ENCODE peak calls at places on chromosomes 2 and 18, in four cellular contexts. E is adrenal gland, R is neural progenitor cell, O is PC-3. W is an unnamed sample. For H3K4me1, the result is how much of the 10 kb centered on the place peaks cover.

GRCh38 chr2:211512746-211513145 is 956.3 kb downstream of the CPS1 start:
- DNase-seq in E (no peak), R (no peak), O (no peak), W (no peak)

GRCh38 chr2:108412995-108413726 is 35.4 kb downstream of the SULT1C4 start:
- DNase-seq in E (no peak), R (no peak), O (peak), W (no peak)

GRCh38 chr2:225120175-225120574 is 77.9 kb upstream of the DOCK10 start:
- DNase-seq in E (no peak), R (no peak), O (peak), W (no peak)

GRCh38 chr2:190581997-190582396 is 47.5 kb upstream of the NEMP2 start:
- DNase-seq in E (no peak), R (no peak), O (no peak), W (no peak)

GRCh38 chr2:66714651-66715050 is 279.7 kb downstream of the MEIS1 start:
- DNase-seq in E (no peak), R (no peak), O (no peak), W (no peak)

GRCh38 chr2:169141713-169142352 is 72.5 kb downstream of the DHRS9 start:
- DNase-seq in E (peak), R (peak), O (peak), W (peak)

GRCh38 chr2:112335600-112335999 is 60.2 kb downstream of the ZC3H6 start:
- DNase-seq in E (no peak), R (no peak), O (no peak), W (no peak)

GRCh38 chr2:4963106-4963505 is 729.1 kb upstream of the SOX11 start:
- DNase-seq in E (no peak), R (no peak), O (no peak), W (no peak)

GRCh38 chr2:54678719-54679118 is 44.7 kb upstream of the EML6 start:
- DNase-seq in E (no peak), R (no peak), O (no peak), W (no peak)

GRCh38 chr2:39666489-39667141 is 898 bp downstream of the TMEM178A start:
- DNase-seq in E (no peak), R (peak), O (no peak), W (no peak)

GRCh38 chr18:48514786-48515185 is 24.0 kb upstream of the CTIF start:
- DNase-seq in E (no peak), R (peak), O (no peak), W (no peak)

GRCh38 chr2:85772019-85772745 is 18.4 kb downstream of the ATOH8 start:
- DNase-seq in E (peak), R (peak), O (peak), W (peak)

GRCh38 chr2:191922736-191923651 is 76.1 kb upstream of the CAVIN2 start:
- DNase-seq in E (no peak), R (no peak), O (no peak), W (no peak)

GRCh38 chr2:168694876-168695275 is 107.6 kb upstream of the NOSTRIN start:
- DNase-seq in E (no peak), R (no peak), O (no peak), W (no peak)

GRCh38 chr2:197130318-197130717 is 180.3 kb downstream of the ANKRD44 start:
- DNase-seq in E (no peak), R (no peak), O (no peak), W (no peak)

GRCh38 chr2:180058993-180059392 is 51.9 kb upstream of the CWC22 start:
- DNase-seq in E (no peak), R (no peak), O (no peak), W (no peak)

GRCh38 chr2:207131634-207132418 is 33.9 kb downstream of the KLF7 start:
- DNase-seq in E (no peak), R (no peak), O (no peak), W (no peak)

GRCh38 chr2:197349699-197350098 is 39.1 kb upstream of the ANKRD44 start:
- DNase-seq in E (no peak), R (no peak), O (no peak), W (no peak)

GRCh38 chr18:32730620-32731021 is 42.2 kb downstream of the KLHL14 start:
- DNase-seq in E (no peak), R (no peak), O (no peak), W (no peak)

GRCh38 chr18:3885209-3885792 is 435.3 kb downstream of the TGIF1 start:
- DNase-seq in E (no peak), R (peak), O (peak), W (no peak)

GRCh38 chr18:25895518-25895917 is 194.9 kb downstream of the SS18 start:
- DNase-seq in E (no peak), R (no peak), O (no peak), W (no peak)

GRCh38 chr2:156891609-156892008 is 365.9 kb upstream of the GALNT5 start:
- DNase-seq in E (no peak), R (no peak), O (no peak), W (no peak)

GRCh38 chr2:18915227-18915626 is 325.9 kb upstream of the NT5C1B start:
- DNase-seq in E (no peak), R (peak), O (no peak), W (no peak)

GRCh38 chr2:88481937-88482336 is 29.4 kb upstream of the FOXI3 start:
- DNase-seq in E (no peak), R (no peak), O (peak), W (no peak)

GRCh38 chr2:98389248-98389605 is 43.0 kb downstream of the CNGA3 start:
- DNase-seq in E (no peak), R (no peak), O (no peak), W (no peak)

GRCh38 chr2:10255189-10256030 is 47.3 kb upstream of the HPCAL1 start:
- DNase-seq in E (no peak), R (no peak), O (no peak), W (no peak)

GRCh38 chr2:143420313-143420712 is 291.1 kb downstream of the ARHGAP15 start:
- DNase-seq in E (no peak), R (no peak), O (no peak), W (no peak)

GRCh38 chr2:160910681-160911080 is 249.5 kb upstream of the TANK start:
- DNase-seq in E (no peak), R (no peak), O (no peak), W (no peak)

GRCh38 chr2:225282858-225283693 is 116.4 kb upstream of the NYAP2 start:
- DNase-seq in E (peak), R (peak), O (peak), W (no peak)

GRCh38 chr2:236262238-236262637 is 2.0 kb downstream of the ASB18 start:
- DNase-seq in E (no peak), R (no peak), O (no peak), W (no peak)

GRCh38 chr2:65040414-65041261 is 15.6 kb upstream of the CEP68 start:
- DNase-seq in E (peak), R (peak), O (peak), W (peak)

GRCh38 chr2:11157731-11158130 is 2.5 kb downstream of the SLC66A3 start:
- DNase-seq in E (no peak), R (no peak), O (no peak), W (no peak)

DNA sequence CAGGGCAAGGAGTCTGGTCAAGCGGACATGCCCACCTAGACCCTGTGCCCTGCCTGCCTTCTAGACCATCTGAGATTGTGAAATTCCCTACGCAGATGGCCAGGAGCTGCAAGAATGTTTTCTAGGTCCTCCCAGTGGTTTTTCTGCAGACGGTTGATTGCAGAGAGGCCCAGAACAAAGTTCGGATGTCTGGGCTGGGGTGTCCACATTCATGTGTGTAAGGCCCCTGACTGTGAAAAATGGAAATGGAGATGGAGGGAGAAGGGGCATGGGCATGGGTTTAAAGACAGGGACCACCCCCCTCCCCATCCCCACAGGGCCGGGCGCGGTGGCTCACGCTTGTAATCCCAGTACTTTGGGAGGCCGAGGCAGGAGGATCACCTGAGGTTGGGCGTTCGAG is 11.8 kb downstream of the ARHGAP25 start:
- DNase-seq in E (no peak), R (no peak), O (no peak), W (peak)
- H3K4me1 ChIP-seq in E (under half), R (under half), O (under half), W (under half)

DNA sequence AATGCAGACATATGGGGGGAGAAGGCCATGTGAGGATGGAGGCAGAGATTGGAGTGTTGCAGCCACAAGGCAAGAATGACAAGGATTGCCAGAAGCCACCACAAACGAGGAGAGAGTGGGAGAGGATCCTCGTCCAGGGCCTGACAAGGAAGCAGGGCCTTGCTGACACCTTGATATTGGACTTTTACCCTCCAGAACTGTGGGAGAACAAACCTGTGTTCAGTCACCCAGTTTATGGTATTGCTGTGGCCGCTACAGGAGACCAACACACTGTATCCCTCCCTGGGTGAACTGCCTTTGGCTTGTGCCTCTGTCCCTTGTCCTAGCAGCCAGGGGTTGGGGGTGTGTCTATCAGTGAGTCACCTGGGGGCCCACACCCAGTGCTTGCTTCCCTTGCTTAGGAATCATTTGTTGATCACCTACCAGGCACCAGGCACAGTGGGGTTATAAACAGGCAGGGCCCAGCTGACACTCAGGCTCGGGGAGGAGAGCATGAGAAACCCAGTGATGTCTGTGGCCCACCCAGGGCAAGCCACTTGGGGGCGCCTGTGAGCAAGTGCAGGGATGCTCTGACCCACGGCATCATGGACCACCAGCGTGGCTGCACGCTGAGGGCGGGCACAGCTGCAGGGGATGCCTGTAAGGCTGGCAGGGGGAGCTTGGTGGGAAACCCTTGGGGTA is 17.2 kb downstream of the TMEM185B start:
- DNase-seq in E (no peak), R (peak), O (peak), W (no peak)
- TF ChIP-seq CTCF in E (peak), R (peak), O (peak), W (no peak)

GRCh38 chr2:26344581-26345283 is 1.2 kb upstream of the SELENOI start:
- DNase-seq in E (peak), R (peak), O (peak), W (no peak)
- H3K27ac ChIP-seq in E (peak), R (peak), O (peak), W (peak)

DNA sequence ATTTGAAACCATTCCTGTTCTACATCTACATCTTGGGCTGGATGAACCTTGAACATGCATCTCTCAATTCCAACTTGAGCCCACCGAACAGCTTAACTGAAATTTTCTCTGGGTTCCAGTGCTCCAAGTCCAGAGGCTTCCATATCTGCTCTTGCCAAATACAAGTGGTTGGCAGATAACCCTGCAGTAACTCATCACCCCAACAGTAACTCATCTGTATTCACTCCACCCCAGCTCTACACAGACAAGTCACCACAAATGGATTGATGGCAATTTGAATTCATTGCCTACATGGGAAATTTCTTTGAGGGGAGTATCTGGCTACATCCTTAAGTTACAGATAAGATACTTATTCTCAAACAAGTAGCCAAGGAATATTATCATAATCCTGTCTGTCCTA is 502.4 kb upstream of the TNP1 start:
- DNase-seq in E (no peak), R (no peak), O (no peak), W (no peak)
- H3K4me1 ChIP-seq in E (under half), R (under half), O (under half), W (under half)

GRCh38 chr2:27799646-27800010 is 28.1 kb downstream of the MRPL33 start:
- DNase-seq in E (no peak), R (no peak), O (peak), W (no peak)
- TF ChIP-seq CTCF in E (no peak), R (no peak), O (no peak), W (no peak)

DNA sequence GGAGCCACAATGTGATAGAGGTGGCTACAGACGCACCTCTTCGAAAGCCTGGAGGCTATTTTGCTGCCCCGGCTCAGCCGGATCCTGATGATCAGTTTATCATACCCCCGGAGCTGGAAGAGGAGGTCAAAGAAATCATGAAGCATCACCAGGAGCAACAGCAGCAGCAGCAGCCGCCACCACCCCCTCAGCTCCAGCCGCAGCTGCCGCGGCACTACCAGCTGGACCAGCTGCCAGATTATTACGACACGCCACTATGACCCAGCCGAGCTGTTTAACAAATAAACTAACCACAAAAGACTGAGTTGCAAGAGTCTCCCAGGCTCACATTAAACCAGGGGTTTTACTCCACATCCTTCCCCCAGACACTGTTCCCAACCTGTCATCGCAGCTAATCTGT is 263.8 kb downstream of the PHLPP1 start:
- DNase-seq in E (no peak), R (no peak), O (peak), W (peak)
- H3K27ac ChIP-seq in E (no peak), R (peak), O (peak), W (no peak)

DNA sequence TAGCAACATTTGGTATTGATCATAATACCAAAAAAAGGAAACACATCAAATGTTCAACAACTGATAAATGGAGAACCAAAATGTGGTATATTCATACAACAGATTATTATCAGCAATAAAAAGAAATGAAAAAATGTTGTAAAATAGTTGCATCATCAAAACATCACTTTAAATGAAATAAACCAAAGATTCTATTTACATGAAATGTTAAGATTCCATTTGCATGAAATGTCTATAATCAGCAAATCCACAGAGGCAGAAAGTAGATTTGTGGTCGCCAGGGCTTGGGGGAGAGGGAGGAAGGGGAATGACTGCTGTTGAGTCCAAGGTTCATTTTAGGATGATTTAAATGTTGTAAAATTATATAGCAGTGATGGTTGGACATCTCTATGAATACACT is 181.9 kb downstream of the RTP5 start:
- DNase-seq in E (no peak), R (no peak), O (no peak), W (no peak)
- H3K4me1 ChIP-seq in E (under half), R (under half), O (under half), W (under half)

GRCh38 chr2:218391202-218391601 is 8.5 kb upstream of the CTDSP1 start:
- DNase-seq in E (no peak), R (no peak), O (no peak), W (no peak)

GRCh38 chr2:218392459-218392858 is 7.2 kb upstream of the CTDSP1 start:
- DNase-seq in E (no peak), R (no peak), O (no peak), W (no peak)

GRCh38 chr2:218394298-218395089 is 5.2 kb upstream of the CTDSP1 start:
- DNase-seq in E (no peak), R (no peak), O (no peak), W (no peak)

GRCh38 chr2:218393750-218394290 is 5.8 kb upstream of the CTDSP1 start:
- DNase-seq in E (no peak), R (no peak), O (no peak), W (no peak)

GRCh38 chr2:218392891-218393462 is 6.7 kb upstream of the CTDSP1 start:
- DNase-seq in E (no peak), R (no peak), O (no peak), W (no peak)
- TF ChIP-seq CTCF in E (no peak), R (no peak), O (no peak), W (no peak)

GRCh38 chr18:5103286-5103685 is 93.8 kb downstream of the AKAIN1 start:
- DNase-seq in E (no peak), R (peak), O (no peak), W (no peak)
- H3K27ac ChIP-seq in E (no peak), R (no peak), O (no peak), W (no peak)

DNA sequence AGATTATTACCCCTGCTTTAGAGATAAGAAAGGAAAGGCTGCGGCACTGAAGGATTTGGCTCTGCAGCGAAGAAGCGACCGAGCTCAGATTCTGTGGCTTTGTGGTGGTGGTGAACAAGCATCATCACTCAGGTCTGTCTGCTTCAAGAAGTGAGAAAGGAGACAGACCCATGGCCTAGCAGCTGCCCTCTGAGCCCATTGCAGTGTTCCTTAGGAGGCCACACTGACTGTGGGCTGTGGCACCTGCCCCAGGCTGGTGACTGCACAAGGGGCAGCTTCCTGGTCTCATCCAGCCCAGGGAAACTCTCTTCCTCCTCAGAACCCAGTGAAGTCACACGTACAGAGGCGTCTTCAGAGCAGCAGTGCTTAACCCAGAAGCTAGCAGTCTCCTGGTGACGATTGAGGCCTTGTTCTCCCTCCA is 22.3 kb downstream of the BIN1 start:
- DNase-seq in E (no peak), R (no peak), O (no peak), W (no peak)
- H3K4me1 ChIP-seq in E (half or more), R (under half), O (under half), W (under half)

W was measured in lung.